ENCODE peak calls at places on chromosomes 2 and 18, in eight cellular contexts. One of them, this sample, is unnamed.

GRCh38 chr2:181466661-181467576 is 9.7 kb downstream of the ITGA4 start:
- DNase-seq in lower leg skin: peak; percentile 88
- DNase-seq in heart right ventricle: peak; percentile 43
- DNase-seq in IMR-90: peak; percentile 63
- DNase-seq in ovary: peak; percentile 47
- DNase-seq in CD8-positive, alpha-beta T cell: peak; percentile 82
- DNase-seq in heart left ventricle: peak; percentile 77
- DNase-seq in upper lobe of right lung: peak; percentile 75
- DNase-seq in this sample: peak; percentile 81

GRCh38 chr18:11124054-11124453 is 25.3 kb downstream of the PIEZO2 start:
- DNase-seq in lower leg skin: no peak
- DNase-seq in heart right ventricle: no peak
- DNase-seq in IMR-90: no peak
- DNase-seq in ovary: no peak
- DNase-seq in CD8-positive, alpha-beta T cell: no peak
- DNase-seq in heart left ventricle: no peak
- DNase-seq in upper lobe of right lung: no peak
- DNase-seq in this sample: no peak

GRCh38 chr2:50111067-50111466 is 920.9 kb downstream of the NRXN1 start:
- DNase-seq in lower leg skin: no peak
- DNase-seq in heart right ventricle: no peak
- DNase-seq in IMR-90: no peak
- DNase-seq in ovary: no peak
- DNase-seq in CD8-positive, alpha-beta T cell: no peak
- DNase-seq in heart left ventricle: no peak
- DNase-seq in upper lobe of right lung: no peak
- DNase-seq in this sample: no peak

GRCh38 chr2:1854747-1855146 is 110.4 kb upstream of the PXDN start:
- DNase-seq in lower leg skin: no peak
- DNase-seq in heart right ventricle: peak; percentile 22
- DNase-seq in IMR-90: peak; percentile 11
- DNase-seq in ovary: no peak
- DNase-seq in CD8-positive, alpha-beta T cell: no peak
- DNase-seq in heart left ventricle: no peak
- DNase-seq in upper lobe of right lung: no peak
- DNase-seq in this sample: peak; percentile 90

GRCh38 chr2:71784734-71785549 is 331.6 kb downstream of the DYSF start:
- DNase-seq in lower leg skin: peak; percentile 76
- DNase-seq in heart right ventricle: peak; percentile 2
- DNase-seq in IMR-90: peak; percentile 18
- DNase-seq in ovary: no peak
- DNase-seq in CD8-positive, alpha-beta T cell: no peak
- DNase-seq in heart left ventricle: no peak
- DNase-seq in upper lobe of right lung: no peak
- DNase-seq in this sample: peak; percentile 28

GRCh38 chr2:23312996-23313606 is 71.9 kb upstream of the KLHL29 start:
- DNase-seq in lower leg skin: peak; percentile 62
- DNase-seq in heart right ventricle: no peak
- DNase-seq in IMR-90: no peak
- DNase-seq in ovary: no peak
- DNase-seq in CD8-positive, alpha-beta T cell: peak; percentile 9
- DNase-seq in heart left ventricle: no peak
- DNase-seq in upper lobe of right lung: no peak
- DNase-seq in this sample: peak; percentile 22

GRCh38 chr2:152907046-152907445 is 188.6 kb downstream of the ARL6IP6 start:
- DNase-seq in lower leg skin: no peak
- DNase-seq in heart right ventricle: no peak
- DNase-seq in IMR-90: no peak
- DNase-seq in ovary: no peak
- DNase-seq in CD8-positive, alpha-beta T cell: no peak
- DNase-seq in heart left ventricle: no peak
- DNase-seq in upper lobe of right lung: no peak
- DNase-seq in this sample: no peak

GRCh38 chr2:16437189-16437588 is 228.4 kb downstream of the CYRIA start:
- DNase-seq in lower leg skin: no peak
- DNase-seq in heart right ventricle: no peak
- DNase-seq in IMR-90: no peak
- DNase-seq in ovary: no peak
- DNase-seq in CD8-positive, alpha-beta T cell: no peak
- DNase-seq in heart left ventricle: no peak
- DNase-seq in upper lobe of right lung: no peak
- DNase-seq in this sample: no peak

GRCh38 chr2:75381032-75381431 is 179.7 kb downstream of the EVA1A start:
- DNase-seq in lower leg skin: no peak
- DNase-seq in heart right ventricle: no peak
- DNase-seq in IMR-90: no peak
- DNase-seq in ovary: no peak
- DNase-seq in CD8-positive, alpha-beta T cell: no peak
- DNase-seq in heart left ventricle: no peak
- DNase-seq in upper lobe of right lung: no peak
- DNase-seq in this sample: no peak

GRCh38 chr2:236998250-236998649 is 87.4 kb upstream of the COPS8 start:
- DNase-seq in lower leg skin: no peak
- DNase-seq in heart right ventricle: no peak
- DNase-seq in IMR-90: peak; percentile 9
- DNase-seq in ovary: no peak
- DNase-seq in CD8-positive, alpha-beta T cell: no peak
- DNase-seq in heart left ventricle: no peak
- DNase-seq in upper lobe of right lung: no peak
- DNase-seq in this sample: peak; percentile 28

GRCh38 chr2:179963626-179964025 is 43.5 kb downstream of the CWC22 start:
- DNase-seq in lower leg skin: no peak
- DNase-seq in heart right ventricle: no peak
- DNase-seq in IMR-90: peak; percentile 80
- DNase-seq in ovary: no peak
- DNase-seq in CD8-positive, alpha-beta T cell: no peak
- DNase-seq in heart left ventricle: no peak
- DNase-seq in upper lobe of right lung: no peak
- DNase-seq in this sample: peak; percentile 72

GRCh38 chr2:215635071-215635787 is 199.4 kb upstream of the FN1 start:
- DNase-seq in lower leg skin: no peak
- DNase-seq in heart right ventricle: no peak
- DNase-seq in IMR-90: no peak
- DNase-seq in ovary: no peak
- DNase-seq in CD8-positive, alpha-beta T cell: no peak
- DNase-seq in heart left ventricle: no peak
- DNase-seq in upper lobe of right lung: no peak
- DNase-seq in this sample: no peak

GRCh38 chr2:101766337-101766736 is 68.8 kb downstream of the MAP4K4 start:
- DNase-seq in lower leg skin: no peak
- DNase-seq in heart right ventricle: no peak
- DNase-seq in IMR-90: no peak
- DNase-seq in ovary: no peak
- DNase-seq in CD8-positive, alpha-beta T cell: no peak
- DNase-seq in heart left ventricle: no peak
- DNase-seq in upper lobe of right lung: no peak
- DNase-seq in this sample: no peak
- H3K4me3 ChIP-seq in lower leg skin: no peak overlapping the region
- H3K4me3 ChIP-seq in heart right ventricle: peak overlapping the region; percentile 15
- H3K4me3 ChIP-seq in IMR-90: no peak overlapping the region
- H3K4me3 ChIP-seq in ovary: no peak overlapping the region
- H3K4me3 ChIP-seq in CD8-positive, alpha-beta T cell: no peak overlapping the region
- H3K4me3 ChIP-seq in heart left ventricle: no peak overlapping the region
- H3K4me3 ChIP-seq in upper lobe of right lung: no peak overlapping the region
- H3K4me3 ChIP-seq in this sample: no peak overlapping the region

GRCh38 chr2:148828941-148829340 is 46.1 kb upstream of the KIF5C start:
- DNase-seq in lower leg skin: no peak
- DNase-seq in heart right ventricle: no peak
- DNase-seq in IMR-90: no peak
- DNase-seq in ovary: no peak
- DNase-seq in CD8-positive, alpha-beta T cell: no peak
- DNase-seq in heart left ventricle: no peak
- DNase-seq in upper lobe of right lung: no peak
- DNase-seq in this sample: no peak

GRCh38 chr2:148826791-148827190 is 48.2 kb upstream of the KIF5C start:
- DNase-seq in lower leg skin: no peak
- DNase-seq in heart right ventricle: no peak
- DNase-seq in IMR-90: no peak
- DNase-seq in ovary: no peak
- DNase-seq in CD8-positive, alpha-beta T cell: no peak
- DNase-seq in heart left ventricle: no peak
- DNase-seq in upper lobe of right lung: no peak
- DNase-seq in this sample: no peak

GRCh38 chr2:148829618-148830017 is 45.4 kb upstream of the KIF5C start:
- DNase-seq in lower leg skin: no peak
- DNase-seq in heart right ventricle: no peak
- DNase-seq in IMR-90: no peak
- DNase-seq in ovary: no peak
- DNase-seq in CD8-positive, alpha-beta T cell: no peak
- DNase-seq in heart left ventricle: no peak
- DNase-seq in upper lobe of right lung: no peak
- DNase-seq in this sample: no peak

GRCh38 chr2:148819019-148819418 is 56.0 kb upstream of the KIF5C start:
- DNase-seq in lower leg skin: no peak
- DNase-seq in heart right ventricle: no peak
- DNase-seq in IMR-90: no peak
- DNase-seq in ovary: no peak
- DNase-seq in CD8-positive, alpha-beta T cell: no peak
- DNase-seq in heart left ventricle: no peak
- DNase-seq in upper lobe of right lung: no peak
- DNase-seq in this sample: no peak

DNA sequence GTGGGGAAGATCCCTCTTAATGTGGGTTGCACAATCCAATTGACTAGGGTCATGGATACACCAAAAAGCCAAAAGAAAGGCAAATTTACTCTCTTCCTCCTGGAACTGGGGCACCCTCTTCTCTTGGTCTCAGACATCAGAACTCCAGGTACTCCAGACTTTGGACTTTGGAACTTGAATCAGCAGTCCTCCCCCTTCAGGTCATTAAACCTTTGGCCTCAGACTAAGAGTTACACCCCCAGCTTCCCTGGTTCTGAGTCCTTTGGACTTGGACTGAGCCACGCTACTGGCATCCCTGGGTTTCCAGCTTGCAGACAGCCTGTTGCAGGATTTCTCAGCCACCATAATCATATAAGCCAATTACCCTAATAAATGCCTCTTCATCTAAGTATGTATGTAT is 50.8 kb upstream of the KIF5C start:
- DNase-seq in lower leg skin: no peak
- DNase-seq in heart right ventricle: no peak
- DNase-seq in IMR-90: no peak
- DNase-seq in ovary: no peak
- DNase-seq in CD8-positive, alpha-beta T cell: no peak
- DNase-seq in heart left ventricle: no peak
- DNase-seq in upper lobe of right lung: no peak
- DNase-seq in this sample: no peak
- TF ChIP-seq CTCF in lower leg skin: no peak
- TF ChIP-seq CTCF in heart right ventricle: no peak
- TF ChIP-seq CTCF in IMR-90: no peak
- TF ChIP-seq CTCF in ovary: no peak
- TF ChIP-seq CTCF in CD8-positive, alpha-beta T cell: no peak
- TF ChIP-seq CTCF in heart left ventricle: no peak
- TF ChIP-seq CTCF in upper lobe of right lung: no peak
- TF ChIP-seq CTCF in this sample: no peak

DNA sequence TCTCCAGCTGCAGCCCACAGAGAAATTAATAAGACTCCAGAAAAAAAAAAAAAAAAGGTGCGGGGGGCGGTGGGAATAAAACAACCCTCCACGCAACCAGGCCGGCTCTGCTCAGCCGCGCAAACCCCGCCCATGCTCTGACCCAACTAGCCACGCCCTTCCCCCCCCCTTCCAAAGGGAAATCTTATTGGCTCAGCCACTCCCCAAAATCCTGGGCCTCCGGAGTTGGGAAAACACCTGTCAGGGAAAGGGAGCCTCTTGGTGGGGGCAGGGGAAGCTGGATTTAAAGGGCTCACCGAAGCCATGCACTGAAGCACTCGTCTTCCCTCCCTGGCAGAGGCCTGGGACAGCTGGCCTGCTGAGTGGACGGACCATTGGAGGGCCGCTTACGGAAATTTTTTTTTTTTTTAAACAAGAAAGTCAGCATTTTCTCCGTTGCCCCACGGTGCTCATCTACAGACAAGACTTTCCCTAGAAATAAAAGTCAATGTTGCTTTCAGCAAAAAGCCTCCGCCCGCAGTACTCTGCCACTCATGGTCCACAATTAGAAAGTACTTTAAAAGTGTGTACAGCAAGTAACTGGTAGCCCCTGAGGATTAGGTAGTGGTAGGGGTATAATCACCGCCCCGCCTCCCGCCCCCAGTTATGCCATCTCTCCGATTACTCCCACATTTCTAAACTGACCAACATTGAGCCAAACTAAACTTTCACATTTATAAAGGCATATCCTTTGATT is 711 bp upstream of the ERBB4 start:
- DNase-seq in lower leg skin: peak; percentile 70
- DNase-seq in heart right ventricle: peak; percentile 76
- DNase-seq in IMR-90: no peak
- DNase-seq in ovary: no peak
- DNase-seq in CD8-positive, alpha-beta T cell: no peak
- DNase-seq in heart left ventricle: peak; percentile 66
- DNase-seq in upper lobe of right lung: peak; percentile 85
- DNase-seq in this sample: no peak
- H3K4me3 ChIP-seq in lower leg skin: peak overlapping the region; percentile 39
- H3K4me3 ChIP-seq in heart right ventricle: peak overlapping the region; percentile 71
- H3K4me3 ChIP-seq in IMR-90: peak overlapping the region; percentile 43
- H3K4me3 ChIP-seq in ovary: peak overlapping the region; percentile 47
- H3K4me3 ChIP-seq in CD8-positive, alpha-beta T cell: no peak overlapping the region
- H3K4me3 ChIP-seq in heart left ventricle: peak overlapping the region; percentile 57
- H3K4me3 ChIP-seq in upper lobe of right lung: peak overlapping the region; percentile 50
- H3K4me3 ChIP-seq in this sample: peak overlapping the region; percentile 47

GRCh38 chr2:145930318-145930717 is 1410.4 kb upstream of the ZEB2 start:
- DNase-seq in lower leg skin: no peak
- DNase-seq in heart right ventricle: no peak
- DNase-seq in IMR-90: no peak
- DNase-seq in ovary: no peak
- DNase-seq in CD8-positive, alpha-beta T cell: no peak
- DNase-seq in heart left ventricle: no peak
- DNase-seq in upper lobe of right lung: no peak
- DNase-seq in this sample: no peak

GRCh38 chr2:145931836-145932352 is 1412.0 kb upstream of the ZEB2 start:
- DNase-seq in lower leg skin: no peak
- DNase-seq in heart right ventricle: no peak
- DNase-seq in IMR-90: no peak
- DNase-seq in ovary: no peak
- DNase-seq in CD8-positive, alpha-beta T cell: no peak
- DNase-seq in heart left ventricle: no peak
- DNase-seq in upper lobe of right lung: no peak
- DNase-seq in this sample: no peak

GRCh38 chr2:145925591-145925990 is 1405.7 kb upstream of the ZEB2 start:
- DNase-seq in lower leg skin: no peak
- DNase-seq in heart right ventricle: no peak
- DNase-seq in IMR-90: no peak
- DNase-seq in ovary: no peak
- DNase-seq in CD8-positive, alpha-beta T cell: no peak
- DNase-seq in heart left ventricle: no peak
- DNase-seq in upper lobe of right lung: no peak
- DNase-seq in this sample: peak; percentile 23

DNA sequence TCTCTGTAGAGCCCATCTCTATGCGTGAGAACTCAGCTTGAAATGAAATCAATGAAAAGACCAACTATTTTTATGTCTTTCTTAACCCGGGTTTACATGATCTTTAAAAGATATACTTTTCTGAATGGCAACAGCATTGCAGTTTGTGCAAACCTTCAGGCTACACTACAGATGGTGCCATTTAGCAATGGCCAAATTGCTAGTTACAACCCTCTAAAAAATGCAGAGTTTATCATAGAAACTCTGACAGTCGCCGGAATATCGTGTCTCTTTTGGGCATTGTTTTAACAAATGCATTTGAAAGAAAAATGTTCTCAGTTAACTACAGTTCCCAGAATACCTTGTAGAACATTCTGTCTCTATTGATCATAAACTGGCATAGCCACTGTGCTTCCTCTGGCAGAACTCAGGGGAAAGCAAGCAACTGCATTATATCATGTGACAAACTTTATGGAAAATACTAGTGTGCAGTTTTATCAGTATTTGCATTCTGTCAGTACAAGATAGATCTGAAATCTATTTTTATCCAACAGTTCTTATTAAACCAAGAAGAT is 1407.6 kb upstream of the ZEB2 start:
- DNase-seq in lower leg skin: no peak
- DNase-seq in heart right ventricle: no peak
- DNase-seq in IMR-90: no peak
- DNase-seq in ovary: no peak
- DNase-seq in CD8-positive, alpha-beta T cell: no peak
- DNase-seq in heart left ventricle: no peak
- DNase-seq in upper lobe of right lung: no peak
- DNase-seq in this sample: peak; percentile 23
- TF ChIP-seq CTCF in lower leg skin: no peak
- TF ChIP-seq CTCF in heart right ventricle: no peak
- TF ChIP-seq CTCF in IMR-90: no peak
- TF ChIP-seq CTCF in ovary: no peak
- TF ChIP-seq CTCF in CD8-positive, alpha-beta T cell: no peak
- TF ChIP-seq CTCF in heart left ventricle: no peak
- TF ChIP-seq CTCF in upper lobe of right lung: no peak
- TF ChIP-seq CTCF in this sample: peak; percentile 27